ENCODE peak calls at places on chromosome 13, in nine cellular contexts. One of them, this sample, is unnamed.

GRCh38 chr13:35979378-35979911 is 151.7 kb downstream of the DCLK1 start:
- DNase-seq in prostate gland: no peak
- DNase-seq in AG10803: peak
- DNase-seq in naive thymus-derived CD8-positive, alpha-beta T cell: no peak
- DNase-seq in adrenal gland: peak
- DNase-seq in omental fat pad: peak
- DNase-seq in Panc1: no peak
- DNase-seq in GM23248: peak
- DNase-seq in dorsolateral prefrontal cortex: no peak
- DNase-seq in this sample: peak

GRCh38 chr13:79779761-79780160 is 298.8 kb downstream of the NDFIP2 start:
- DNase-seq in prostate gland: peak
- DNase-seq in Panc1: no peak
- DNase-seq in dorsolateral prefrontal cortex: no peak
- DNase-seq in naive thymus-derived CD8-positive, alpha-beta T cell: no peak
- DNase-seq in AG10803: peak
- DNase-seq in GM23248: peak
- DNase-seq in omental fat pad: peak
- DNase-seq in adrenal gland: peak
- DNase-seq in this sample: peak

GRCh38 chr13:29507356-29507755 is 88.1 kb downstream of the SLC7A1 start:
- DNase-seq in AG10803: peak
- DNase-seq in GM23248: peak
- DNase-seq in omental fat pad: no peak
- DNase-seq in adrenal gland: no peak
- DNase-seq in prostate gland: no peak
- DNase-seq in naive thymus-derived CD8-positive, alpha-beta T cell: no peak
- DNase-seq in dorsolateral prefrontal cortex: peak
- DNase-seq in Panc1: no peak
- DNase-seq in this sample: peak

GRCh38 chr13:54185785-54186184 is 1157.2 kb downstream of the OLFM4 start:
- DNase-seq in GM23248: no peak
- DNase-seq in dorsolateral prefrontal cortex: no peak
- DNase-seq in adrenal gland: no peak
- DNase-seq in omental fat pad: no peak
- DNase-seq in Panc1: no peak
- DNase-seq in prostate gland: no peak
- DNase-seq in AG10803: no peak
- DNase-seq in naive thymus-derived CD8-positive, alpha-beta T cell: no peak
- DNase-seq in this sample: no peak

GRCh38 chr13:31905896-31906295 is 125.7 kb upstream of the FRY start:
- DNase-seq in dorsolateral prefrontal cortex: no peak
- DNase-seq in AG10803: no peak
- DNase-seq in GM23248: no peak
- DNase-seq in naive thymus-derived CD8-positive, alpha-beta T cell: no peak
- DNase-seq in Panc1: no peak
- DNase-seq in omental fat pad: no peak
- DNase-seq in adrenal gland: no peak
- DNase-seq in prostate gland: no peak
- DNase-seq in this sample: no peak

GRCh38 chr13:73914119-73914518 is 220.1 kb downstream of the KLF12 start:
- DNase-seq in omental fat pad: no peak
- DNase-seq in AG10803: peak
- DNase-seq in prostate gland: no peak
- DNase-seq in GM23248: peak
- DNase-seq in dorsolateral prefrontal cortex: no peak
- DNase-seq in Panc1: no peak
- DNase-seq in naive thymus-derived CD8-positive, alpha-beta T cell: no peak
- DNase-seq in adrenal gland: no peak
- DNase-seq in this sample: peak

GRCh38 chr13:67273001-67273400 is 42.9 kb upstream of the PCDH9 start:
- DNase-seq in adrenal gland: no peak
- DNase-seq in prostate gland: no peak
- DNase-seq in naive thymus-derived CD8-positive, alpha-beta T cell: no peak
- DNase-seq in GM23248: peak
- DNase-seq in Panc1: no peak
- DNase-seq in AG10803: peak
- DNase-seq in dorsolateral prefrontal cortex: no peak
- DNase-seq in omental fat pad: no peak
- DNase-seq in this sample: peak

GRCh38 chr13:32905864-32906180 is 110.4 kb upstream of the KL start:
- DNase-seq in naive thymus-derived CD8-positive, alpha-beta T cell: no peak
- DNase-seq in dorsolateral prefrontal cortex: no peak
- DNase-seq in adrenal gland: no peak
- DNase-seq in prostate gland: no peak
- DNase-seq in omental fat pad: no peak
- DNase-seq in Panc1: no peak
- DNase-seq in GM23248: peak
- DNase-seq in AG10803: peak
- DNase-seq in this sample: no peak

This sample was measured in fibroblast of mammary gland.